ENCODE peak calls at places on chromosome 17, in six cellular contexts. G, E, R, U, K and H are unnamed samples.

GRCh38 chr17:78338860-78339259 is 21.0 kb downstream of the SOCS3 start:
- DNase-seq in G (no peak), E (no peak), K (no peak), U (no peak), R (no peak), H (peak; percentile 11)

GRCh38 chr17:49717371-49717841 is 9.6 kb upstream of the SLC35B1 start:
- DNase-seq in R (no peak), G (no peak), U (peak; percentile 57), K (peak; percentile 71), E (no peak), H (peak; percentile 77)

GRCh38 chr17:73663614-73664013 is 19.4 kb upstream of the SDK2 start:
- DNase-seq in R (no peak), G (no peak), E (no peak), K (no peak), U (no peak), H (no peak)

GRCh38 chr17:15233022-15233805 is 31.9 kb downstream of the PMP22 start:
- DNase-seq in U (peak; percentile 78), R (no peak), E (no peak), K (no peak), G (no peak), H (no peak)

GRCh38 chr17:48997103-48997826 is at the start of gene IGF2BP1:
- DNase-seq in K (peak; percentile 66), U (peak; percentile 51), G (no peak), R (no peak), E (no peak), H (no peak)

GRCh38 chr17:29210879-29211278 is 30.7 kb upstream of the MYO18A start:
- DNase-seq in G (no peak), E (no peak), R (no peak), U (no peak), K (no peak), H (no peak)

GRCh38 chr17:13967416-13967815 is 101.9 kb upstream of the COX10 start:
- DNase-seq in R (no peak), U (no peak), E (no peak), K (no peak), G (no peak), H (no peak)

GRCh38 chr17:7790150-7790549 is 43.9 kb upstream of the KDM6B start:
- DNase-seq in G (no peak), R (no peak), U (no peak), E (no peak), K (no peak), H (no peak)

GRCh38 chr17:27747462-27748359 is 52.6 kb downstream of the NOS2 start:
- DNase-seq in G (no peak), U (no peak), R (no peak), K (no peak), E (no peak), H (no peak)

GRCh38 chr17:44968225-44969143 is at the start of gene C1QL1:
- DNase-seq in R (peak; percentile 82), E (peak; percentile 91), K (peak; percentile 96), U (peak; percentile 87), G (peak; percentile 93), H (peak; percentile 94)

GRCh38 chr17:1590031-1590746 is 27.6 kb upstream of the PITPNA start:
- DNase-seq in U (peak; percentile 92), E (peak; percentile 76), K (no peak), R (no peak), G (peak; percentile 46), H (peak; percentile 86)